ENCODE peak calls at places on chromosomes 11 and 22, in four cellular contexts. M, G, F and H are unnamed samples.

GRCh38 chr22:49306632-49306975 is 521.1 kb downstream of the BRD1 start:
- DNase-seq in G (no peak), M (no peak), F (no peak), H (no peak)

GRCh38 chr11:1748467-1749019 is 1.9 kb downstream of the IFITM10 start:
- DNase-seq in G (no peak), M (no peak), F (no peak), H (no peak)

GRCh38 chr22:29983296-29983917 is 96.9 kb upstream of the HORMAD2 start:
- DNase-seq in F (no peak), M (no peak), G (no peak), H (no peak)

GRCh38 chr11:47720651-47721050 is 5.5 kb upstream of the AGBL2 start:
- DNase-seq in F (no peak), M (no peak), G (no peak), H (no peak)

GRCh38 chr11:13094930-13095687 is 86.0 kb downstream of the RASSF10 start:
- DNase-seq in M (no peak), F (no peak), G (no peak), H (no peak)

GRCh38 chr11:69746140-69746539 is 29.0 kb downstream of the FGF4 start:
- DNase-seq in M (no peak), F (no peak), G (no peak), H (no peak)

GRCh38 chr22:35380537-35381423 is at the start of gene HMOX1:
- DNase-seq in G (peak), M (peak), F (peak), H (peak)

GRCh38 chr22:46090631-46091201 is 59.6 kb upstream of the PPARA start:
- DNase-seq in F (no peak), G (no peak), M (no peak), H (no peak)

GRCh38 chr11:77377734-77378133 is 76.2 kb upstream of the GDPD4 start:
- DNase-seq in G (peak), M (no peak), F (no peak), H (no peak)

GRCh38 chr11:128716661-128717210 is 22.9 kb downstream of the FLI1 start:
- DNase-seq in F (peak), G (peak), M (peak), H (no peak)

GRCh38 chr22:39239561-39240423 is 5.0 kb downstream of the PDGFB start:
- DNase-seq in F (no peak), G (no peak), M (no peak), H (no peak)

GRCh38 chr11:129056916-129057315 is 114.2 kb upstream of the TP53AIP1 start:
- DNase-seq in G (no peak), M (no peak), F (no peak), H (no peak)

GRCh38 chr11:57316017-57316416 is 8.7 kb downstream of the TNKS1BP1 start:
- DNase-seq in M (no peak), F (no peak), G (no peak), H (no peak)

GRCh38 chr11:64742940-64743590 is 877 bp downstream of the RASGRP2 start:
- DNase-seq in M (peak), G (peak), F (peak), H (peak)

GRCh38 chr11:116576523-116576922 is 196.3 kb downstream of the BUD13 start:
- DNase-seq in F (no peak), G (no peak), M (no peak), H (no peak)

GRCh38 chr22:20232781-20233180 is 35.3 kb downstream of the RTN4R start:
- DNase-seq in F (no peak), G (no peak), M (no peak), H (no peak)

GRCh38 chr11:60332923-60333322 is 5.9 kb downstream of the MS4A6E start:
- DNase-seq in F (no peak), M (no peak), G (no peak), H (no peak)

GRCh38 chr11:99519095-99519494 is 498.3 kb downstream of the CNTN5 start:
- DNase-seq in F (no peak), M (no peak), G (no peak), H (no peak)

GRCh38 chr11:120801801-120802689 is 221.9 kb upstream of the TBCEL start:
- DNase-seq in M (peak), G (peak), F (peak), H (peak)

GRCh38 chr11:65236194-65237059 is 25.3 kb upstream of the POLA2 start:
- DNase-seq in F (no peak), G (no peak), M (no peak), H (no peak)

GRCh38 chr11:122731500-122731913 is 76.0 kb downstream of the UBASH3B start:
- DNase-seq in F (no peak), M (no peak), G (peak), H (no peak)

DNA sequence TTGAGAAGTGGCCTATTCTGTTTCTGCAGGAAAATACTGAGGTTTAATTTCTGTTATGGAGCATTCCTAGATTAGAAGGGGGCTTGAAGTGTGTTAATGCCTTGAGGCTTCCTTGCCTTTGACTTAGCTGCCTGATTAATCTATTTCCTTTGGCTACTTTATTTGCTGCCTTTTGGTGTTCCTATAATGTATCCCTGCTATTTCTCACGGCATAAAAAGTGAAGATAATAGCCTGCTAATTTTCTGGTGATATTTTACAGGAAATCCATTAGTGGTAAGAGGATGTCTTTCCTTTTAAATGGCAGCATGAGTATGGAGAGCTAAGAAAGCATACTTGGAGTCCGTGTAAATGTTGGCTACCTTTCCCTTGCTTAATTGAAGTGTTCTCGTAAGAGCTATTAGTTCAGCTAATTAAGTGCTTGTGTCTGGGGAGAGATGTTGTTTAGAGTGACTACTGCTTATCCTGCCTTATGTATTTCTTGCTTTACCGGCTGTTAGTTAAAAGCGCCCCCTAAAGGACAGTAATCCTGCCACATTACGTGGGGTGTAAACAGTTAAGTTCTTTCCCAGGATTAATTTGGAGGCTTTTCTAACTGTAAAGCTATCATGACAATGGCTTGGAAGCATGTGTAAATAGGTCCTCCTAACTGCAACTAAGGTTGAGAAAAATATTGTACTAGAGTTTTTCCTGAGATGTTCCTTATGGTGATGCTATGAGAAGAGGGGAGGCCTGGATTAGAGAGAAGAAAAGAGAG is 45.6 kb downstream of the ZNF280B start:
- DNase-seq in G (no peak), F (peak), M (no peak), H (no peak)
- TF ChIP-seq CTCF in G (peak), F (no peak), M (no peak), H (peak)

DNA sequence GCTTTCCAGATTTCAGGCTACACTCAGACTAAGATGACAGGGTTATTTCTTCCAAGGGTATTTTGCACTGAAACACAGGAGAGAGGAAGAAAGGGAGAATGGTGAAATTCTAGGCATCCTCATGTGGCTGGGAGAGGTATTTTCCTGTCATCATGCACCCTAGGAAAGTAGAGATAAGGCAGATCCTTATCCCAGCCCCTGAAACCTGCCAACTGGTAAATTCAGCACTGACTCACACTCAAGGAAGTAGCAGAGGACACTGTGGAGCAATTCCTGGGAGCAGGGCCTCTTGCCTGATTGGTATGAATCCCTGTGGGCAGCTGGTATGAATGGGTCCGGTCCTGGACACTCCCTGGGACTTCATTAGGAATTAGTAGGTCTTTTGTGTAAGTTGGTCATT is 37.6 kb upstream of the SLC5A1 start:
- DNase-seq in G (peak), F (no peak), M (no peak), H (no peak)
- TF ChIP-seq CTCF in G (no peak), F (no peak), M (no peak), H (no peak)

GRCh38 chr11:45106440-45106839 is 40.0 kb upstream of the PRDM11 start:
- DNase-seq in M (no peak), F (no peak), G (no peak), H (no peak)

GRCh38 chr11:45106006-45106405 is 40.4 kb upstream of the PRDM11 start:
- DNase-seq in M (no peak), G (no peak), F (no peak), H (no peak)

GRCh38 chr11:45104006-45104789 is 42.2 kb upstream of the PRDM11 start:
- DNase-seq in F (no peak), M (no peak), G (no peak), H (no peak)

GRCh38 chr11:45104790-45105084 is 41.7 kb upstream of the PRDM11 start:
- DNase-seq in M (no peak), G (no peak), F (no peak), H (no peak)

GRCh38 chr11:45105233-45105992 is 41.0 kb upstream of the PRDM11 start:
- DNase-seq in M (peak), G (peak), F (peak), H (peak)
- TF ChIP-seq CTCF in M (peak), G (peak), F (peak), H (peak)

GRCh38 chr22:37101311-37102063 is 8.0 kb downstream of the TMPRSS6 start:
- DNase-seq in M (no peak), F (no peak), G (no peak), H (no peak)

GRCh38 chr22:37100589-37101127 is 8.9 kb downstream of the TMPRSS6 start:
- DNase-seq in G (no peak), F (peak), M (no peak), H (peak)

GRCh38 chr22:37095113-37095512 is 14.4 kb downstream of the TMPRSS6 start:
- DNase-seq in F (no peak), G (no peak), M (no peak), H (no peak)

GRCh38 chr22:37103151-37103550 is 6.4 kb downstream of the TMPRSS6 start:
- DNase-seq in M (no peak), F (no peak), G (no peak), H (no peak)

DNA sequence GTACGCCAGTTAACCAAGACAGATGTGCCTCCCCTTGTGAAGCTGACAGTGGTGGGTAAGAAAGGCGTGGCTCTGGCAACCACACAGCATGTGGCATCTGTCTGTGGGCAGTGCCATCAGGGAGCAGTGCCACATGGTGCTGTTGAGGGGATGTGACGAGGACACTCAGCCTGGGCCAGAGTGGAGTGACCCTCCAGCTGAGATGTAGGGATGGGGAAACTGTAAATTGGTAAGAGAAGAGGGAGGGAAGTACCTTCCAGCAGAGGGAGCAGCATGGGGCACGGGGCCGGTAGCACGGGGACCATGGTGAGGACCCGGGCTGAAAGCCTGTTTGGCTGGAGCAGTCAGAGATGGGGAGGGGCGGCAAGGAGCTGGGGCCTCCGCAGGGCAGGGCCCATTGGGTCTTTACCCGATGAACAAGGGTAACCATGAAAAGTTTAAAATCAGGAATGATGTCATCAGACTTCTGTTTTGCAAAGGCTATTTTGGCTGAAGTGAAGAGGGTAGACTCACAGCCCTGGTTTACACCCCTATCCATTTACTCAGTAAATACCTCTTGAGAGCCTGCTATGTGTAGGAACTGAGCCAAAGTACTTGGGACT is 10.4 kb downstream of the TMPRSS6 start:
- DNase-seq in F (no peak), G (no peak), M (no peak), H (no peak)
- TF ChIP-seq CTCF in F (peak), G (peak), M (no peak), H (peak)

GRCh38 chr11:58579192-58580129 is 598 bp downstream of the ZFP91 start:
- DNase-seq in M (peak), G (peak), F (peak), H (peak)
- TF ChIP-seq CTCF in M (peak), G (peak), F (peak), H (peak)

DNA sequence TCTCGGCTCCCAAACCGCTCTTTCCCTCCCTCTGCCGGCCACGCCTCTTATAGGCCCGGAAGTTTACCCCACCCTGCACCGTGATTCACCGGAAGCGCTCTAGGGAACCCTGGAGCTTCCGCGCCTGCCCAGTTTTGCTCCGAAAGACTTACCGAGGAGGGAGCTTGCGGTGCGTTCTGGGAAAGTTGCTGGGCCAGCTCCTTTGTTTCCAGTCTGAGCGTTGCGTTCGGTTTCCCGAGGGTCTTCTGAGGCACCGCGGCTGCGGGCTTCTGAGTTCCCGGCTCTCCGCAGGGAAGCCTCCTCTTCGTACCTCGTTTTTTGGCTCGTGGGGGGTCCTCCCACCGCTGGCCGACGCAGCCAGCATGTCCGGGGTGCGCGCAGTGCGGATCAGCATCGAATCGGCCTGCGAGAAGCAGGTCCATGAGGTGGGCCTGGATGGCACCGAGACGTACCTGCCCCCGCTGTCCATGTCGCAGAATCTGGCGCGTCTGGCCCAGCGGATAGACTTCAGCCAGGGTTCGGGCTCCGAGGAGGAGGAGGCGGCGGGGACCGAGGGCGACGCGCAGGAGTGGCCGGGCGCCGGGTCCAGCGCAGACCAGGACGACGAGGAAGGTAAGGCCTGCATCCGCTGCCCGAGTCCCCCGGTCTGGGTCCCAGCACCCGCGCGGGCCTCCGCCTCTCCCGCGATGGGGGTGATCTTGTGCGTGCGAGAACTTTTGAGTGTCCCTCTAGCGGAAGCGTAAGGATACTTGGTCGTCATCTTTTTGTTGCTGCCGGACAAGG is at the start of gene MED17:
- DNase-seq in F (peak), G (peak), M (peak), H (peak)
- TF ChIP-seq CTCF in F (peak), G (peak), M (peak), H (peak)

GRCh38 chr22:37008365-37008764 is 10.9 kb downstream of the TST start:
- DNase-seq in G (no peak), M (no peak), F (no peak), H (no peak)
- TF ChIP-seq CTCF in G (no peak), M (no peak), F (no peak), H (no peak)